ENCODE peak calls at places on chromosomes 2 and 18, in six cellular contexts. J is tibial nerve, L is kidney, G is neural progenitor cell, Z is stomach, H is ascending aorta. E is an unnamed sample. For H3K4me1, the result is how much of the 10 kb centered on the place peaks cover.

GRCh38 chr18:21593540-21594257 is 6.8 kb downstream of the ESCO1 start:
- DNase-seq in H (no peak), J (no peak), L (no peak), G (no peak), Z (no peak), E (no peak)

GRCh38 chr2:205656426-205656795 is 25.9 kb upstream of the NRP2 start:
- DNase-seq in L (no peak), J (no peak), G (no peak), Z (no peak), H (no peak), E (no peak)

GRCh38 chr2:215460682-215461081 is 24.8 kb upstream of the FN1 start:
- DNase-seq in H (no peak), L (no peak), J (no peak), Z (no peak), G (no peak), E (no peak)

GRCh38 chr2:239315308-239315707 is 85.5 kb downstream of the HDAC4 start:
- DNase-seq in H (no peak), G (no peak), L (no peak), Z (peak), J (no peak), E (no peak)

GRCh38 chr2:187272255-187272654 is 175.8 kb downstream of the CALCRL start:
- DNase-seq in Z (no peak), L (no peak), H (no peak), J (no peak), G (no peak), E (no peak)

GRCh38 chr2:8729939-8730338 is 48.1 kb downstream of the ID2 start:
- DNase-seq in Z (no peak), L (no peak), G (no peak), H (no peak), J (no peak), E (no peak)

GRCh38 chr18:48131042-48131441 is 200.6 kb upstream of the SMAD2 start:
- DNase-seq in G (no peak), Z (no peak), J (no peak), L (no peak), H (no peak), E (no peak)

GRCh38 chr2:60416221-60417008 is 137.0 kb downstream of the BCL11A start:
- DNase-seq in L (no peak), H (no peak), Z (peak), G (no peak), J (no peak), E (no peak)

GRCh38 chr18:26655010-26655613 is 106.8 kb upstream of the KCTD1 start:
- DNase-seq in L (no peak), G (no peak), Z (no peak), H (no peak), J (no peak), E (no peak)

GRCh38 chr2:20471148-20471547 is 24.3 kb downstream of the RHOB start:
- DNase-seq in L (no peak), Z (no peak), H (no peak), J (no peak), G (no peak), E (no peak)

GRCh38 chr2:211503856-211504255 is 947.5 kb downstream of the CPS1 start:
- DNase-seq in H (no peak), Z (no peak), L (no peak), G (no peak), J (no peak), E (no peak)
- TF ChIP-seq CTCF in H (no peak), Z (no peak), L (no peak), G (peak), J (no peak), E (no peak)

DNA sequence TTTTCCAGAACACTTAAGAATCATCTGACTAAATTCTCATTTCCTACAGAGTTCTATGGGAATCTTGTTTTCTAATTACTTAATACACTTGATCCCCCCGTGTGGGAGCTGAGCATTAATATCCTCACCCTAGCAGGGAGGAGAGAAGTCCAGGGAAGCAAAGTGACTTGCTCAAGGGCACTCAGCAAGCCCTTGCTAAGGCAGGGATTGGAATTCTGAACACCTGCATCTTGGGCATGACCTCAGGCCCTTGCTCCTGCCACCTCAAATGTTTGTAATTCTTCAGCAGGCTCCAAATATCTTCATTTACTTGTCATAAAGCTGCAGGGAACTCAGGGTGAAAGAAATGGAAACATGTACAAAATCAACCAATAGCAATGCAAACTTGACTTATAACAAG is 162.4 kb downstream of the GPD2 start:
- DNase-seq in L (no peak), G (no peak), J (no peak), H (no peak), Z (no peak), E (no peak)
- H3K4me1 ChIP-seq in L (under half), G (under half), J (under half), H (under half), Z (under half), E (under half)

GRCh38 chr2:46643493-46643892 is 164.1 kb downstream of the TMEM247 start:
- DNase-seq in L (no peak), H (no peak), Z (no peak), J (no peak), G (no peak), E (no peak)
- TF ChIP-seq CTCF in L (no peak), H (no peak), Z (no peak), J (no peak), G (peak), E (no peak)

DNA sequence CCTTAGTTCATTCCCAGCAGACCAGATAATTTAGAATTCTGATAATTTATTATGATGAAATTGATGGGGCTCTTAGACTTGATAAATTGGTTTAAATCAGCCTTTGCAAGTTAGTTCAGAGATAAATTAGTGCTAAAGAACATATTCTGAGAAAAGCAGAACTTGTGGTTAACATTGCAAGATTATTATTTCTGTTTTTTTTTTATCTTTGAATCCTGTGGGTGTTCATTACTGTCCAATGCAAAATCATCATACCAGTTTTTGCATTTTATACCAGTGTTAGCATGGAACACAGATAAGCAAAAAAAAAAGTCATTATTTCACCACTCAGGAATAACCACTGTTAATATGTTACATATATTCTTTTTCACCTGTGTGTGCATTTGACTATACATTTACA is 9.1 kb downstream of the SEPTIN2 start:
- DNase-seq in L (no peak), J (no peak), G (no peak), Z (no peak), H (no peak), E (no peak)
- H3K4me1 ChIP-seq in L (under half), J (half or more), G (under half), Z (under half), H (under half), E (under half)

DNA sequence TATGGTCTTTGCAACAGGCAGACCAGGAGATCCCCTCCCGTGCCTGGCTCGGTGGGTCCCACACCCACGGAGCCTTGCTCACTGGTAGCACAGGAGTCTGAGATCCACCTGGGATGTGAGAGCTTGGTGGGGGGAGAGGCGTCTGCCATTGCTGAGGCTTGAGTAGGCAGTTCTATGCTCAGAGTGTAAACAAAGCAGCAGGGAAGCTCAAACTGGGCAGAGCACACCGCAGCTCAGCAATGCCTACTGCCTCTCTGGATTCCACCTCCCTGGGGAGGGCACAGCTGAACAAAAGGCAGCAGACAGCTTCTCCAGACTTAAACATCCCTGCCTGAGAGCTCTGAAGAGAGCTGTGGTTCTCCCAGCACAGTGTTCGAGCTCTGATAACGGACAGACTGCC is 85.1 kb downstream of the UGP2 start:
- DNase-seq in L (no peak), J (no peak), Z (no peak), H (no peak), G (peak), E (no peak)
- TF ChIP-seq CTCF in L (no peak), J (no peak), Z (no peak), H (no peak), G (no peak), E (no peak)

DNA sequence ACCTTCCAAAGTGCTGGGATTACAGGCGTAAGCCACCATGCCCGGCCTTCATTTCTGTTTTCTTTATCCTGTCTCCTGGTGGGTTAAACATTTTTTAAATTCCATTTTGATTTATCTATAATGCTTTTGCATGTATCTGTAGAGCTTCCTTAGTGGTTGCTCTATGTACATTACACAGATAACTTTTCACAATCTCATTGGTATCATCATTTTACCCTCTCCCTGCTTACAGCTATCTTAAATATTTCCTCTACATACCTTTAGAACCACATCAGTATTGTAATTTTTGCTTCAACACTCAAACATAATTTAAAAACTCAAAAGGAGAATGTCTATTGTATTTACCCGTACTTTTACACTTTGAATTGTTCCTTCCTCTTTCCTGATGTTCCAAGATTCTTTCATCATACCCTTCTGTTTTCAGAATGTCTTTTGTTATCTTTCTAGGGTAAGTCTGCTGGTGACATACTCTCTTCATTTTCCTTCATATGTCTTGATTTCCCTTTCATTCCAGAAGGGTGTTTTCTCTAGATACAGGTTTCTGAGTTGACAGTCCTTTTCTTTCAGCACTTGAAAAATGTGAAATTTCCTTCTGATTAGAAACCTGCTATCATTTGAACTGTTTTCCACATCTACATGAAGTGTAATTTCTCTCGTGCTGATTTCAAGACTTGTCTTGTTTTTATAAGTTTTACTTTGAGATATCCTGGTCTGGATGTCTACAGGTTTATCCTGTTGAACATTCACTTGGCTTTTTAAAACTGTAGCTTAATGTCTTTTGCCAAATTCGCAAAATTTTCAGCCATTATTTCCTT is 21.9 kb downstream of the PPP3R1 start:
- DNase-seq in Z (no peak), G (no peak), J (no peak), L (no peak), H (no peak), E (no peak)
- H3K4me1 ChIP-seq in Z (under half), G (under half), J (half or more), L (under half), H (under half), E (under half)